ENCODE peak calls at places on chromosome 22, in eight cellular contexts. One of them, this sample, is unnamed.

GRCh38 chr22:24186892-24187670 is 5.8 kb downstream of the SUSD2 start:
- DNase-seq in GM19239: no peak
- DNase-seq in NCI-H524: no peak
- DNase-seq in body of pancreas: no peak
- DNase-seq in GM12865: peak
- DNase-seq in EL: no peak
- DNase-seq in astrocyte of the hippocampus: no peak
- DNase-seq in left cardiac atrium: peak
- DNase-seq in this sample: no peak

GRCh38 chr22:21876486-21877176 is 9.2 kb upstream of the MAPK1 start:
- DNase-seq in GM19239: no peak
- DNase-seq in NCI-H524: no peak
- DNase-seq in body of pancreas: no peak
- DNase-seq in GM12865: peak
- DNase-seq in EL: peak
- DNase-seq in astrocyte of the hippocampus: no peak
- DNase-seq in left cardiac atrium: no peak
- DNase-seq in this sample: no peak

GRCh38 chr22:27670701-27671412 is 130.7 kb downstream of the MN1 start:
- DNase-seq in GM19239: no peak
- DNase-seq in NCI-H524: no peak
- DNase-seq in body of pancreas: peak
- DNase-seq in GM12865: no peak
- DNase-seq in EL: no peak
- DNase-seq in astrocyte of the hippocampus: peak
- DNase-seq in left cardiac atrium: peak
- DNase-seq in this sample: no peak

GRCh38 chr22:47718337-47718736 is 955.9 kb downstream of the TBC1D22A start:
- DNase-seq in GM19239: no peak
- DNase-seq in NCI-H524: no peak
- DNase-seq in body of pancreas: no peak
- DNase-seq in GM12865: no peak
- DNase-seq in EL: no peak
- DNase-seq in astrocyte of the hippocampus: no peak
- DNase-seq in left cardiac atrium: no peak
- DNase-seq in this sample: no peak

GRCh38 chr22:31637938-31638618 is 23.9 kb downstream of the PISD start:
- DNase-seq in GM19239: no peak
- DNase-seq in NCI-H524: no peak
- DNase-seq in body of pancreas: peak
- DNase-seq in GM12865: peak
- DNase-seq in EL: peak
- DNase-seq in astrocyte of the hippocampus: no peak
- DNase-seq in left cardiac atrium: peak
- DNase-seq in this sample: no peak

GRCh38 chr22:42177891-42178336 is 47.3 kb upstream of the CYP2D6 start:
- DNase-seq in GM19239: no peak
- DNase-seq in NCI-H524: no peak
- DNase-seq in body of pancreas: peak
- DNase-seq in GM12865: no peak
- DNase-seq in EL: no peak
- DNase-seq in astrocyte of the hippocampus: no peak
- DNase-seq in left cardiac atrium: no peak
- DNase-seq in this sample: no peak

GRCh38 chr22:36191106-36191836 is 10.3 kb downstream of the APOL4 start:
- DNase-seq in GM19239: no peak
- DNase-seq in NCI-H524: no peak
- DNase-seq in body of pancreas: peak
- DNase-seq in GM12865: no peak
- DNase-seq in EL: peak
- DNase-seq in astrocyte of the hippocampus: peak
- DNase-seq in left cardiac atrium: peak
- DNase-seq in this sample: peak

GRCh38 chr22:44247346-44247745 is 65.4 kb downstream of the SHISAL1 start:
- DNase-seq in GM19239: no peak
- DNase-seq in NCI-H524: no peak
- DNase-seq in body of pancreas: no peak
- DNase-seq in GM12865: no peak
- DNase-seq in EL: no peak
- DNase-seq in astrocyte of the hippocampus: no peak
- DNase-seq in left cardiac atrium: no peak
- DNase-seq in this sample: no peak

GRCh38 chr22:37904572-37905533 is 1.2 kb upstream of the MICALL1 start:
- DNase-seq in GM19239: no peak
- DNase-seq in NCI-H524: peak
- DNase-seq in body of pancreas: peak
- DNase-seq in GM12865: no peak
- DNase-seq in EL: peak
- DNase-seq in astrocyte of the hippocampus: peak
- DNase-seq in left cardiac atrium: peak
- DNase-seq in this sample: peak

GRCh38 chr22:49585695-49586243 is 241.9 kb downstream of the BRD1 start:
- DNase-seq in GM19239: no peak
- DNase-seq in NCI-H524: no peak
- DNase-seq in body of pancreas: no peak
- DNase-seq in GM12865: no peak
- DNase-seq in EL: no peak
- DNase-seq in astrocyte of the hippocampus: no peak
- DNase-seq in left cardiac atrium: no peak
- DNase-seq in this sample: no peak

GRCh38 chr22:37212174-37212906 is at the start of gene SSTR3:
- DNase-seq in GM19239: no peak
- DNase-seq in NCI-H524: peak
- DNase-seq in body of pancreas: peak
- DNase-seq in GM12865: no peak
- DNase-seq in EL: no peak
- DNase-seq in astrocyte of the hippocampus: peak
- DNase-seq in left cardiac atrium: peak
- DNase-seq in this sample: no peak

GRCh38 chr22:48369789-48370507 is 1457.7 kb downstream of the BRD1 start:
- DNase-seq in GM19239: no peak
- DNase-seq in NCI-H524: no peak
- DNase-seq in body of pancreas: no peak
- DNase-seq in GM12865: no peak
- DNase-seq in EL: no peak
- DNase-seq in astrocyte of the hippocampus: no peak
- DNase-seq in left cardiac atrium: no peak
- DNase-seq in this sample: no peak

GRCh38 chr22:17818649-17819048 is 44.4 kb upstream of the BID start:
- DNase-seq in GM19239: no peak
- DNase-seq in NCI-H524: no peak
- DNase-seq in body of pancreas: no peak
- DNase-seq in GM12865: no peak
- DNase-seq in EL: no peak
- DNase-seq in astrocyte of the hippocampus: no peak
- DNase-seq in left cardiac atrium: no peak
- DNase-seq in this sample: no peak

GRCh38 chr22:50674606-50675552 is 2.3 kb downstream of the SHANK3 start:
- DNase-seq in GM19239: no peak
- DNase-seq in NCI-H524: peak
- DNase-seq in body of pancreas: peak
- DNase-seq in GM12865: no peak
- DNase-seq in EL: no peak
- DNase-seq in astrocyte of the hippocampus: peak
- DNase-seq in left cardiac atrium: peak
- DNase-seq in this sample: no peak

GRCh38 chr22:19586922-19587684 is 62.9 kb upstream of the CLDN5 start:
- DNase-seq in GM19239: no peak
- DNase-seq in NCI-H524: no peak
- DNase-seq in body of pancreas: no peak
- DNase-seq in GM12865: no peak
- DNase-seq in EL: no peak
- DNase-seq in astrocyte of the hippocampus: no peak
- DNase-seq in left cardiac atrium: no peak
- DNase-seq in this sample: no peak

GRCh38 chr22:28442264-28442950 is 237.2 kb downstream of the TTC28 start:
- DNase-seq in GM19239: peak
- DNase-seq in NCI-H524: peak
- DNase-seq in body of pancreas: peak
- DNase-seq in GM12865: peak
- DNase-seq in EL: peak
- DNase-seq in astrocyte of the hippocampus: peak
- DNase-seq in left cardiac atrium: peak
- DNase-seq in this sample: no peak

GRCh38 chr22:23784215-23784732 is 2.5 kb upstream of the SMARCB1 start:
- DNase-seq in GM19239: no peak
- DNase-seq in NCI-H524: no peak
- DNase-seq in body of pancreas: peak
- DNase-seq in GM12865: no peak
- DNase-seq in EL: peak
- DNase-seq in astrocyte of the hippocampus: peak
- DNase-seq in left cardiac atrium: no peak
- DNase-seq in this sample: no peak

GRCh38 chr22:18032455-18033101 is 8.2 kb upstream of the MICAL3 start:
- DNase-seq in GM19239: no peak
- DNase-seq in NCI-H524: peak
- DNase-seq in body of pancreas: no peak
- DNase-seq in GM12865: no peak
- DNase-seq in EL: peak
- DNase-seq in astrocyte of the hippocampus: peak
- DNase-seq in left cardiac atrium: no peak
- DNase-seq in this sample: no peak

GRCh38 chr22:30640361-30640760 is 4.8 kb downstream of the SLC35E4 start:
- DNase-seq in GM19239: no peak
- DNase-seq in NCI-H524: no peak
- DNase-seq in body of pancreas: no peak
- DNase-seq in GM12865: no peak
- DNase-seq in EL: peak
- DNase-seq in astrocyte of the hippocampus: no peak
- DNase-seq in left cardiac atrium: no peak
- DNase-seq in this sample: no peak

GRCh38 chr22:34333285-34333684 is 413.0 kb upstream of the LARGE1 start:
- DNase-seq in GM19239: no peak
- DNase-seq in NCI-H524: no peak
- DNase-seq in body of pancreas: no peak
- DNase-seq in GM12865: no peak
- DNase-seq in EL: no peak
- DNase-seq in astrocyte of the hippocampus: no peak
- DNase-seq in left cardiac atrium: no peak
- DNase-seq in this sample: no peak

This sample was measured in thoracic aorta.